ENCODE peak calls at places on chromosomes 6 and 20, in five cellular contexts. O is neural crest cell, Z is NCI-H2029 treated with DMSO at 0.1 percent for 48 hours, V is nucleus accumbens, J is ovary. D is an unnamed sample.
A peak's percentile ranks its signal among the peaks of the same experiment; 100 is the strongest.

GRCh38 chr6:109031416-109031815 is 63.2 kb downstream of the SESN1 start:
- DNase-seq in O (no peak), Z (no peak), V (no peak), J (no peak), D (no peak)

GRCh38 chr6:26607434-26608230 is 10.9 kb downstream of the ABT1 start:
- DNase-seq in O (peak; percentile 46), Z (peak; percentile 67), V (peak; percentile 7), J (no peak), D (no peak)

GRCh38 chr20:52047811-52048302 is 143.7 kb downstream of the ZFP64 start:
- DNase-seq in O (no peak), Z (no peak), V (no peak), J (no peak), D (no peak)

GRCh38 chr6:4403828-4404227 is 268.5 kb upstream of the ECI2 start:
- DNase-seq in O (no peak), Z (peak; percentile 53), V (no peak), J (no peak), D (no peak)

GRCh38 chr6:166750125-166750793 is 123.2 kb upstream of the RPS6KA2 start:
- DNase-seq in O (no peak), Z (no peak), V (no peak), J (no peak), D (no peak)

GRCh38 chr20:10596726-10597125 is 77.1 kb downstream of the JAG1 start:
- DNase-seq in O (no peak), Z (no peak), V (no peak), J (no peak), D (no peak)

GRCh38 chr6:34648808-34649207 is 47.8 kb downstream of the ILRUN start:
- DNase-seq in O (no peak), Z (no peak), V (no peak), J (no peak), D (no peak)

GRCh38 chr20:62183426-62184142 is 756 bp downstream of the MTG2 start:
- DNase-seq in O (no peak), Z (no peak), V (no peak), J (no peak), D (no peak)

GRCh38 chr20:15919118-15919517 is 654.1 kb downstream of the KIF16B start:
- DNase-seq in O (no peak), Z (no peak), V (no peak), J (no peak), D (no peak)

GRCh38 chr6:144330588-144330987 is 45.5 kb downstream of the UTRN start:
- DNase-seq in O (no peak), Z (no peak), V (no peak), J (no peak), D (no peak)

GRCh38 chr20:59783020-59784010 is 150.1 kb downstream of the SYCP2 start:
- DNase-seq in O (peak; percentile 78), Z (peak; percentile 32), V (peak; percentile 67), J (peak; percentile 36), D (no peak)

GRCh38 chr6:139153876-139154275 is 19.0 kb downstream of the HECA start:
- DNase-seq in O (no peak), Z (no peak), V (no peak), J (no peak), D (no peak)

GRCh38 chr6:152636675-152637421 is at the start of gene SYNE1:
- DNase-seq in O (peak; percentile 19), Z (no peak), V (peak; percentile 38), J (peak; percentile 73), D (peak; percentile 44)

GRCh38 chr6:23176883-23177282 is 607.5 kb downstream of the HDGFL1 start:
- DNase-seq in O (no peak), Z (peak; percentile 66), V (no peak), J (no peak), D (no peak)

GRCh38 chr6:27205375-27206278 is 41.9 kb upstream of the PRSS16 start:
- DNase-seq in O (no peak), Z (no peak), V (no peak), J (no peak), D (no peak)

GRCh38 chr6:100296810-100297544 is 167.7 kb downstream of the SIM1 start:
- DNase-seq in O (no peak), Z (peak; percentile 11), V (no peak), J (no peak), D (no peak)

GRCh38 chr6:6436366-6436765 is 115.9 kb upstream of the F13A1 start:
- DNase-seq in O (no peak), Z (no peak), V (no peak), J (no peak), D (no peak)

GRCh38 chr6:127900935-127901334 is at the start of gene THEMIS:
- DNase-seq in O (no peak), Z (no peak), V (no peak), J (no peak), D (no peak)

GRCh38 chr6:15929685-15930084 is 199.2 kb upstream of the MYLIP start:
- DNase-seq in O (no peak), Z (no peak), V (no peak), J (no peak), D (no peak)

GRCh38 chr6:36977470-36977941 is 8.5 kb downstream of the MTCH1 start:
- DNase-seq in O (no peak), Z (no peak), V (no peak), J (no peak), D (no peak)

GRCh38 chr20:36572701-36573102 is 695 bp upstream of the TGIF2 start:
- DNase-seq in O (peak; percentile 26), Z (no peak), V (no peak), J (no peak), D (no peak)

GRCh38 chr6:145241039-145241438 is 494.3 kb downstream of the EPM2A start:
- DNase-seq in O (no peak), Z (no peak), V (no peak), J (no peak), D (no peak)

GRCh38 chr20:20837574-20838021 is 125.2 kb upstream of the RALGAPA2 start:
- DNase-seq in O (peak; percentile 72), Z (peak; percentile 54), V (peak; percentile 45), J (peak; percentile 59), D (peak; percentile 49)

GRCh38 chr20:25465398-25465797 is 57.9 kb downstream of the GINS1 start:
- DNase-seq in O (no peak), Z (no peak), V (no peak), J (no peak), D (no peak)

GRCh38 chr6:7542878-7543394 is 1.5 kb downstream of the DSP start:
- DNase-seq in O (peak; percentile 14), Z (peak; percentile 88), V (no peak), J (peak; percentile 47), D (peak; percentile 30)

GRCh38 chr6:142784344-142784743 is 160.6 kb downstream of the HIVEP2 start:
- DNase-seq in O (no peak), Z (no peak), V (no peak), J (no peak), D (no peak)

GRCh38 chr6:163814494-163815364 is 400.2 kb downstream of the QKI start:
- DNase-seq in O (no peak), Z (no peak), V (no peak), J (no peak), D (peak; percentile 48)

GRCh38 chr6:3610896-3611295 is 140.6 kb downstream of the PXDC1 start:
- DNase-seq in O (no peak), Z (no peak), V (no peak), J (no peak), D (no peak)

GRCh38 chr6:153108320-153108719 is 22.8 kb downstream of the RGS17 start:
- DNase-seq in O (no peak), Z (no peak), V (no peak), J (no peak), D (no peak)

GRCh38 chr6:14144678-14145113 is 27.1 kb downstream of the CD83 start:
- DNase-seq in O (peak; percentile 84), Z (peak; percentile 84), V (peak; percentile 4), J (peak; percentile 46), D (peak; percentile 47)

GRCh38 chr6:25405442-25405841 is 126.3 kb downstream of the CARMIL1 start:
- DNase-seq in O (no peak), Z (no peak), V (no peak), J (no peak), D (no peak)

GRCh38 chr6:93571341-93571740 is 152.0 kb upstream of the EPHA7 start:
- DNase-seq in O (no peak), Z (no peak), V (no peak), J (no peak), D (no peak)

GRCh38 chr20:58870293-58871014 is 17.9 kb downstream of the GNAS start:
- DNase-seq in O (peak; percentile 78), Z (peak; percentile 22), V (peak; percentile 61), J (peak; percentile 79), D (peak; percentile 76)

D was measured in uterus.